ENCODE peak calls at places on chromosomes 6 and 20, in five cellular contexts. W is heart left ventricle, K is stomach, I is SK-N-SH, Z is neural progenitor cell. O is an unnamed sample.

GRCh38 chr6:141963543-141964295 is 169.0 kb upstream of the GJE1 start:
- DNase-seq in K (no peak), W (no peak), Z (no peak), I (no peak), O (no peak)

GRCh38 chr6:43769526-43770416 is at the start of gene VEGFA:
- DNase-seq in K (peak), I (peak), W (peak), Z (peak), O (peak)

GRCh38 chr20:1811621-1812498 is 83.3 kb upstream of the SIRPA start:
- DNase-seq in Z (peak), I (no peak), W (no peak), K (no peak), O (peak)

GRCh38 chr6:38012573-38012972 is 193.0 kb downstream of the ZFAND3 start:
- DNase-seq in I (peak), K (no peak), Z (peak), W (peak), O (peak)

GRCh38 chr6:121418346-121418745 is 17.1 kb upstream of the GJA1 start:
- DNase-seq in W (no peak), K (no peak), Z (no peak), I (no peak), O (no peak)

GRCh38 chr20:19770375-19770774 is 12.3 kb downstream of the RIN2 start:
- DNase-seq in Z (no peak), K (no peak), I (no peak), W (no peak), O (no peak)

GRCh38 chr6:137904822-137905617 is 38.0 kb downstream of the TNFAIP3 start:
- DNase-seq in I (no peak), Z (no peak), W (no peak), K (no peak), O (peak)

GRCh38 chr6:43851204-43851855 is 81.3 kb downstream of the VEGFA start:
- DNase-seq in I (no peak), Z (no peak), W (no peak), K (no peak), O (peak)

GRCh38 chr6:102114402-102114801 is 720.9 kb downstream of the GRIK2 start:
- DNase-seq in W (no peak), K (no peak), I (no peak), Z (peak), O (no peak)

GRCh38 chr20:33105336-33105924 is 26.0 kb downstream of the BPIFB4 start:
- DNase-seq in Z (no peak), K (no peak), W (no peak), I (no peak), O (no peak)

GRCh38 chr20:32961956-32962517 is 42.2 kb downstream of the SUN5 start:
- DNase-seq in W (no peak), Z (no peak), K (no peak), I (peak), O (no peak)

DNA sequence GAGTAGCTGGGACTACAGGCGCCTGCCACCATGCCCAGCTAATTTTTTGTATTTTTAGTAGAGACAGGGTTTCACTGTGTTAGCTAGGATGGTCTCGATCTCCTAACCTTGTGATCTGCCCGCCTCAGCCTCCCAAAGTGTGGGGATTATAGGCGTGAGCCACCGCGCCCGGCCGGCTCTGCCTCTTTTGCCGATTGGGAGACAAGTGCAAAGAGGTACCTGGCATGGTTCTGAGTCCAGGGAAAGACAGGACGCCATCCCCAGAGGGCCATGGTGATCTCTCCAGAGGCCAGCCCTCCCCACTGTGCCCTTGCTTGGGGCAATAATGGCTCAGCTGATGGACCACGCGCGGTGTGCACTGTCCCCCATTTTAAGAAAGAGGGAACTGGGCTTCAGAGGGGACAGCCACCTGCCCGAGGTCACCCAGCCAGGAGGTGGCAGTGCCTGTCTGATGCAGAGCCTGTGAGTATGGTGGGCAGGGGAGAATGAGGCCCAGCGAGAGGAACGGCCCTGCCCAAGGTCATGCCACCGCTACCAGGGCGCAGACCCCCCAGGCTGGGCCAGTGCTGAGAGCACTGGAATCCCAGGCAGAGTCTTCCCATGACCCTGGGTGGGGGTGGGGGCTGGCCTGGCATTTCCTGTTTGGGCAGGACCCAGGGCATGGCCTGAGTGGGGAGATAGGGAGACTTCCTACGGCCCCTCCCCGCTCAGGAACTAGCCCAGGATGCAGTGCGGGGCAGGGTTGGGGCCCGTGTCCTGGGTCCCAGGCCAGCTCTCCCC is 61.0 kb downstream of the SNAI1 start:
- DNase-seq in W (no peak), I (no peak), Z (no peak), K (no peak), O (no peak)
- TF ChIP-seq CTCF in W (no peak), I (no peak), Z (no peak), K (no peak), O (no peak)

DNA sequence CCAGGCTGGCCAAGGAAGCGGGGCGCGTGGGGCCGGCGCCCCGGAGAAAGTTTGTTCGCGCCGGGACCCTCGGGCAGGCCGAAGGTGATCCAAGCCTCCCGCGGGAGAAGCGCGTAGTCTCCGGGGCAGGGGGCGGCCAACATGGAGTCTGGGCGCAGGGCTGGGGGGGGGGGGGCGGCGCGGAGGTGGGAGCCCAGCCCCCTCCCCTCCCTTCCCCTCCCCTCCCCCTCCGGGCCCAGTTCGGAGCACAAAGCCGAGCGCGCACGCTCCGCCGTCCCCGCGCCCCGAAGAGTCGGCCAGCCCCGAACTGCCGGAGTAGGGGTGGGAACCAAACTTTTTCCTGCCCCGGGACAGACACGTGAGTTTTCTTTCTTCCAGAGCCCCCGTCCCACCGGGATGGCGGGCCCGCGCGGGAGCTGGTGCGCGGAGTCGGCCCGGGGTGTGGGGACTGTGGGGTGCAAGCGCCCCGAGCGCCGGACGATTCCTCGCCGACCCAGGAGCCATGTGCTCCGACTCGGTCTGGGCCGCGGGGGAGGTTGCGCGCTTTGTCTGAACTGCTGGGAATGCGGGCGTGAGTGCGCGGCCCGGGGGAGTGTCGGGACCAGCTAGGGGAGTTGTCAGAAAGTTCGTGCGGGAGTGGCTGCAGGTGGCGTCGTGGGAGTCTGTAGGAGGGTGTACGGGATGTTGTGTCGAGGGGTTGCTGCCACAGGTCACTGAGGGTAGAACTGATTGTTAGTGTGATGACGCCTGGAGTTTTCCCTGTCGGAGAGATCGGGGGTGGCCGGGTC is 1.1 kb downstream of the TGIF2 start:
- DNase-seq in K (peak), W (peak), I (peak), Z (peak), O (peak)
- TF ChIP-seq CTCF in K (no peak), W (no peak), I (no peak), Z (no peak), O (no peak)

DNA sequence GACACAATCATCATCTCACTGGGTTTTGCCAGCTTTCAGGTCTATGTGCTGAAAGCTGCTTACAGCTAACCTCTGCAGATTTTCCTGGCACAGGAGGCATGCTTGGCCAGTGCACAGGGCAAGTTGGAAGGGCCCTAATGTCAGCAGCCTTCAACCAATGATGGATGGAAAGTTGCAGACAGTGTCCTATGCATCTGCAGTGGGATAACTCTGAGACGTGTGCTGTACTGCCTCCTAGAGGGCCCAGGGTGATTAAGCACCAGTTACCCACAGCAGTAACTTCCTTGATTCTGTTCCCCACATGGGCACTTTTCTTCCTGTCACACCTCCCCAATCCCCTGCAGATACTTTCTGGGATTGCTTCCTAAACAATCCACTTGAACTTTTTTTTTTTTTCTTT is 38.6 kb downstream of the OVOL2 start:
- DNase-seq in W (no peak), I (peak), Z (peak), K (no peak), O (no peak)
- TF ChIP-seq CTCF in W (no peak), I (peak), Z (peak), K (peak), O (no peak)

GRCh38 chr20:4817230-4817671 is 95.5 kb downstream of the PRND start:
- DNase-seq in W (no peak), I (no peak), K (no peak), Z (no peak), O (peak)
- TF ChIP-seq CTCF in W (no peak), I (no peak), K (no peak), Z (no peak), O (peak)

DNA sequence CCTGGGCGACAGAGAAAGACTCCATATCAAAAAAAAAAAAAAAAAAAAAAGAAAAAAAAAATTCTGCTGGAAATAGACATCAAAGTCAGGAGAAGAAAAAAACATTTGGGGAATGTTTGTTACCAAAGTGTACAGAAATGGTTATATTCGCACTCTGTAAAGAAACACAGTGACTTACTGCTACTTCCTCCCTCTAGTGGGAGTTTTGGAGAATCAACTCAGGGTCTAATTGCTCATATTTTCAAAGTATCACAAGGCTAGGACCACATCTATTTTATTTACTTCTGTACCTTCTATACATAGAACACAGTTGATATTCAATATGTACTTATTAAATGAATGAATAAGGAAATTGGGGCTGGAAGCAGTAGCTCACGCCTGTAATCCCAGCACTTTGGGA is 24.4 kb downstream of the ARG1 start:
- DNase-seq in Z (no peak), K (no peak), W (no peak), I (peak), O (no peak)
- TF ChIP-seq CTCF in Z (peak), K (no peak), W (no peak), I (peak), O (peak)

GRCh38 chr6:122722746-122723145 is 56.8 kb upstream of the FABP7 start:
- DNase-seq in I (no peak), K (no peak), W (no peak), Z (no peak), O (no peak)

GRCh38 chr6:122730334-122730733 is 49.2 kb upstream of the FABP7 start:
- DNase-seq in K (no peak), W (no peak), Z (no peak), I (no peak), O (no peak)

GRCh38 chr6:122730775-122731386 is 48.6 kb upstream of the FABP7 start:
- DNase-seq in W (no peak), Z (peak), K (no peak), I (peak), O (peak)

GRCh38 chr6:122726649-122727048 is 52.9 kb upstream of the FABP7 start:
- DNase-seq in K (no peak), I (peak), W (no peak), Z (peak), O (peak)
- TF ChIP-seq CTCF in K (no peak), I (peak), W (peak), Z (peak), O (no peak)

DNA sequence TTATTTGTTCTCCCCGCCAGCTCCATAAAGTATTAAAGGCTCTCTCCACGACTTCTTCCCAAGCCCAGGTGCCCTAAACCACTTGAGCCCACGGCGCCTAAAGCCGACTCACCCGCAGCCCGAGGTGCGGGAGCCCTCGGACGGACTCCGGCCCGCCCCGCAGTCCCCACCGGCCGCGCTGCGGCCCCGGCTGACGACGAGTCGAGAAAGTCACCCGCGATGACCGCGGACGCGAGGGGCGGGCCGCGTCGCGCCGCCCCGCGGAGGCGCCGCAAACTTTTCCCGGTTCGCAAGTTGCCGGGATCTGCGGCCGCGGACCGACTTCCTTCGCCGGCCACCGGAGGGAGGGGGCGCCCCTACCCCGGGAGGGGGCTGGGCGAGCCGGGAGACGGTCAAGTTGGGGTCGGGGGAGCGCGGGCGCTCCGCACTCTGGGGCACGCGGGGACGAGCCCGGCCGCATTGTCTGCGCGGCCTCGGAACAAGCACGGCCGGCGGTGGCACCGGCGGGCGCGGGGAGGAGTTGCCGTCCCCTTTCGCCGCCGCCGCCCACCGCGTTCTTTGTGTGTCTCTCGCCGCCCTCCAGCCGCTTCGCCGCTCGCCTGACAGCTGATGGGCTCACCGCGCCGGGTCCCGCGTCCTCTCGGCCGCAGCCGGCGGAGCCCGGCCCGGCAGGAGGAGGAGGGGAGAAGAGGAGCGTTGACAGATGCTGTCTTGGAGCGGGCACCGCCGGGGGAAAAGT is 131.5 kb downstream of the OGFRL1 start:
- DNase-seq in W (peak), K (peak), Z (peak), I (peak), O (peak)
- TF ChIP-seq CTCF in W (peak), K (no peak), Z (peak), I (peak), O (peak)

O was measured in Calu3.